ENCODE peak calls at places on chromosomes 12 and 14, in ten cellular contexts. Q is NCI-H774, K is amniotic stem cell, M is lower lobe of right lung, S is NCI-H2171 treated with DMSO at 0.1 percent for 48 hours, P is lung, F is NCI-H2029, N is substantia nigra, D is NCI-H510A treated with DMSO at 0.1 percent for 48 hours, R is HCEC 1CT. L is an unnamed sample.

GRCh38 chr12:119659289-119659897 is 8.5 kb upstream of the PRKAB1 start:
- DNase-seq in Q (peak; percentile 14), K (no peak), M (no peak), S (peak; percentile 51), P (no peak), F (no peak), N (no peak), D (peak; percentile 81), R (peak; percentile 5), L (no peak)

GRCh38 chr12:27449011-27449410 is 2.5 kb downstream of the SMCO2 start:
- DNase-seq in Q (no peak), K (no peak), M (no peak), S (no peak), P (no peak), F (no peak), N (no peak), D (no peak), R (no peak), L (no peak)

GRCh38 chr14:79638647-79639266 is 572.5 kb downstream of the DIO2 start:
- DNase-seq in Q (no peak), K (no peak), M (no peak), S (peak; percentile 98), P (no peak), F (no peak), N (no peak), D (no peak), R (no peak), L (no peak)

GRCh38 chr14:93081875-93082570 is 33.7 kb downstream of the ITPK1 start:
- DNase-seq in Q (no peak), K (no peak), M (no peak), S (no peak), P (no peak), F (no peak), N (no peak), D (no peak), R (no peak), L (no peak)

GRCh38 chr12:2691340-2692111 is 103.2 kb upstream of the FKBP4 start:
- DNase-seq in Q (no peak), K (no peak), M (no peak), S (peak; percentile 70), P (peak; percentile 27), F (no peak), N (no peak), D (peak; percentile 69), R (no peak), L (peak; percentile 5)

GRCh38 chr14:33589334-33589733 is 361.5 kb downstream of the EGLN3 start:
- DNase-seq in Q (no peak), K (no peak), M (no peak), S (no peak), P (no peak), F (no peak), N (no peak), D (no peak), R (no peak), L (no peak)

GRCh38 chr12:107551434-107551833 is 134.2 kb upstream of the PWP1 start:
- DNase-seq in Q (no peak), K (no peak), M (no peak), S (no peak), P (no peak), F (no peak), N (no peak), D (no peak), R (no peak), L (no peak)

GRCh38 chr12:122935318-122935717 is 30.9 kb downstream of the ABCB9 start:
- DNase-seq in Q (no peak), K (no peak), M (no peak), S (peak; percentile 26), P (no peak), F (no peak), N (no peak), D (no peak), R (no peak), L (no peak)

GRCh38 chr12:68451261-68452091 is 119.3 kb upstream of the MDM1 start:
- DNase-seq in Q (peak; percentile 35), K (no peak), M (no peak), S (no peak), P (peak; percentile 38), F (peak; percentile 19), N (no peak), D (peak; percentile 24), R (peak; percentile 64), L (peak; percentile 45)

GRCh38 chr12:113109872-113110623 is 25.5 kb downstream of the RASAL1 start:
- DNase-seq in Q (no peak), K (no peak), M (no peak), S (no peak), P (no peak), F (no peak), N (no peak), D (no peak), R (no peak), L (no peak)

GRCh38 chr12:80716711-80717469 is at the start of gene MYF5:
- DNase-seq in Q (no peak), K (no peak), M (no peak), S (no peak), P (no peak), F (no peak), N (no peak), D (no peak), R (no peak), L (no peak)

GRCh38 chr14:90193925-90194324 is 62.4 kb upstream of the PSMC1 start:
- DNase-seq in Q (no peak), K (no peak), M (no peak), S (no peak), P (no peak), F (no peak), N (no peak), D (no peak), R (no peak), L (no peak)

GRCh38 chr14:74014299-74014698 is 4.8 kb downstream of the ENTPD5 start:
- DNase-seq in Q (no peak), K (no peak), M (no peak), S (no peak), P (no peak), F (no peak), N (no peak), D (no peak), R (peak; percentile 18), L (no peak)

GRCh38 chr14:77140937-77141591 is 527 bp downstream of the ZDHHC22 start:
- DNase-seq in Q (no peak), K (no peak), M (no peak), S (peak; percentile 66), P (no peak), F (no peak), N (peak; percentile 42), D (peak; percentile 42), R (peak; percentile 26), L (no peak)

GRCh38 chr12:88572785-88573565 is 7.3 kb downstream of the KITLG start:
- DNase-seq in Q (no peak), K (no peak), M (no peak), S (no peak), P (no peak), F (no peak), N (no peak), D (no peak), R (peak; percentile 63), L (no peak)

GRCh38 chr12:46770501-46771183 is 55.2 kb downstream of the SLC38A4 start:
- DNase-seq in Q (no peak), K (no peak), M (no peak), S (peak; percentile 0), P (no peak), F (peak; percentile 1), N (no peak), D (peak; percentile 46), R (peak; percentile 47), L (no peak)

GRCh38 chr12:124396544-124397398 is 101.9 kb downstream of the RFLNA start:
- DNase-seq in Q (no peak), K (no peak), M (no peak), S (peak; percentile 56), P (no peak), F (peak; percentile 63), N (no peak), D (no peak), R (no peak), L (no peak)

GRCh38 chr12:58504539-58504938 is 415.8 kb downstream of the LRIG3 start:
- DNase-seq in Q (peak; percentile 96), K (no peak), M (no peak), S (peak; percentile 51), P (no peak), F (no peak), N (no peak), D (peak; percentile 40), R (peak; percentile 82), L (peak; percentile 86)

GRCh38 chr14:94046696-94047250 is 20.6 kb downstream of the OTUB2 start:
- DNase-seq in Q (no peak), K (no peak), M (no peak), S (no peak), P (no peak), F (no peak), N (no peak), D (no peak), R (no peak), L (no peak)

GRCh38 chr14:68476212-68476964 is 316.5 kb downstream of the ZFP36L1 start:
- DNase-seq in Q (no peak), K (no peak), M (peak; percentile 72), S (no peak), P (no peak), F (no peak), N (no peak), D (no peak), R (peak; percentile 98), L (no peak)